ENCODE peak calls at places on chromosomes 5 and 9, in four cellular contexts. D is tibial artery; P is CD8-positive, alpha-beta T cell; H is heart left ventricle. O is an unnamed sample. For H3K9me3, H3K4me1 and H3K27me3, the result is how much of the 10 kb centered on the place peaks cover.

GRCh38 chr5:151772868-151773561 is 1.3 kb downstream of the G3BP1 start:
- DNase-seq in H (no peak), D (no peak), P (no peak), O (no peak)

GRCh38 chr5:32283061-32283460 is 29.7 kb downstream of the MTMR12 start:
- DNase-seq in D (no peak), H (no peak), P (no peak), O (no peak)

GRCh38 chr5:55544341-55544740 is 9.6 kb upstream of the PLPP1 start:
- DNase-seq in P (no peak), H (no peak), D (no peak), O (no peak)

GRCh38 chr5:17020586-17021362 is 84.7 kb upstream of the MYO10 start:
- DNase-seq in P (no peak), H (no peak), D (no peak), O (no peak)

GRCh38 chr5:68088302-68088701 is 127.3 kb upstream of the PIK3R1 start:
- DNase-seq in H (no peak), P (no peak), D (no peak), O (no peak)

GRCh38 chr5:69360442-69360841 is 8.9 kb downstream of the AK6 start:
- DNase-seq in D (no peak), H (no peak), P (no peak), O (no peak)

GRCh38 chr5:76617675-76618074 is 5.5 kb downstream of the F2RL2 start:
- DNase-seq in D (no peak), P (no peak), H (no peak), O (no peak)

GRCh38 chr9:13719981-13720380 is 440.5 kb upstream of the MPDZ start:
- DNase-seq in D (no peak), H (no peak), P (no peak), O (no peak)

GRCh38 chr5:139619861-139620260 is 28.3 kb upstream of the CXXC5 start:
- DNase-seq in H (no peak), P (no peak), D (no peak), O (no peak)

GRCh38 chr9:16879416-16879815 is 8.9 kb upstream of the BNC2 start:
- DNase-seq in P (no peak), H (no peak), D (no peak), O (no peak)

GRCh38 chr5:132410451-132411381 is 41.2 kb downstream of the SLC22A5 start:
- DNase-seq in D (peak), H (peak), P (peak), O (peak)

GRCh38 chr9:77846957-77847574 is 184.5 kb downstream of the GNAQ start:
- DNase-seq in P (no peak), D (no peak), H (peak), O (no peak)

GRCh38 chr9:126474201-126474765 is 139.4 kb upstream of the LMX1B start:
- DNase-seq in D (no peak), P (no peak), H (no peak), O (no peak)

GRCh38 chr9:32518276-32518675 is 7.7 kb downstream of the RIGI start:
- DNase-seq in H (no peak), P (no peak), D (no peak), O (no peak)
- H3K9me3 ChIP-seq in H (under half), P (under half), D (under half), O (under half)

GRCh38 chr5:172110921-172111873 is 76.8 kb downstream of the STK10 start:
- DNase-seq in H (no peak), D (no peak), P (peak), O (peak)

GRCh38 chr5:172107606-172108005 is 80.4 kb downstream of the STK10 start:
- DNase-seq in H (no peak), D (no peak), P (no peak), O (no peak)

GRCh38 chr5:172113036-172113435 is 75.0 kb downstream of the STK10 start:
- DNase-seq in H (no peak), P (peak), D (no peak), O (no peak)

GRCh38 chr5:172109749-172110148 is 78.3 kb downstream of the STK10 start:
- DNase-seq in H (no peak), P (no peak), D (no peak), O (no peak)

GRCh38 chr5:172110260-172110815 is 77.7 kb downstream of the STK10 start:
- DNase-seq in H (no peak), P (no peak), D (no peak), O (no peak)
- H3K4me1 ChIP-seq in H (half or more), P (half or more), D (under half), O (under half)

GRCh38 chr9:1032181-1032580 is 18.0 kb upstream of the DMRT2 start:
- DNase-seq in D (no peak), H (no peak), P (no peak), O (no peak)

DNA sequence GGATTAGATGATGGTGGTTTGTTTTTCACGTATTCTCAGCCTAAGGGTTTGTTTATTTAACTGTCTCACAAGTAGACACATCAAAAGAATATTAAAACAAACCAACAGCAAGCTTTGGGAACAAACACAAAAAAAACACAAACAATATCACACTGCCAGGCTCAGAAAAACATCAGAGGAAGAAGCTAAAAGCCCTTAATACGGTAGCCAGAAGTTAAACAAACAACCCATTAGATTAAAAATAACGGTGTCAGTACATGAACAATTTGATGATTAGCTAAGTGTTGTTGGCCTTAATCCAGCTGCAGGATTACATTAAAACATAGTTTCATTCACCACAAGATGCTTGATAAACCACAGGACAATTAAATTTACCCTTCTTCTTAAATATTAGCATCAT is 15.9 kb upstream of the DMRT2 start:
- DNase-seq in H (no peak), P (no peak), D (no peak), O (no peak)
- H3K27me3 ChIP-seq in H (under half), P (under half), D (under half), O (under half)

GRCh38 chr5:126497506-126497905 is 74.3 kb downstream of the GRAMD2B start:
- DNase-seq in P (no peak), H (no peak), D (no peak), O (no peak)
- H3K9me3 ChIP-seq in P (under half), H (under half), D (under half), O (under half)

DNA sequence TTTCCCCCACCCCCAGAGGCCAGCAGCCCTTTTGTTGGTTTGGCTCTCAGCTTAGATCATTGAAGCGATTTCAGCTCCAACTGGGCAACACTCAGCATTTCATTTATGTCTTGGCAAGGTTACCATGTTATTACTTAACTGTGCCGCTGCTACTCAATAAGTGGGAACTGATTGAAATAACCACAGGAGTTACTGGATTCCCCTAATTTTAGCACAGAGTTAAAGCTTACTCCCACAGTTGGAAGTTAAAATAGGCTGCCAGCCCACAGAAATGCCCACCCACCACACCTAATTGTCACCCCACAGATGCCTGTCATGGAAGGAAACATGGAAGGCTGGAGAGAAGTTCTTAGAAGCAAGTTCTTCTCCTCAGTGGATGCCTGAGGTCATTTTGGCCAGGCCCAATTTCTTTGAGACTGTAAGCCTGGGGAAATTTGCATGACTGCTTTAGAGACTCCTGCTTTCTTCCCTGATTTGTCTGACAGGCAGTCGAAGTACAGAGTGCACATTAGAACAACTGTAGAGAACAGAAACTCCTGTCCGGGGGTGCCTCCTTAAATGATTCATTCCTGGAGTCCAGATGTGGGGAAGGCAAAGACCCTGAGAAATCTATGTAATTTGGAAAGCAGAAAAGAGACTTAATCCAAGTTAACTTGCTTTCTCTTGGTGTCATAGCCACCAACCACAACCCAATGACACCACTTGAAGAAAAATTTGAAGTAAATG is 370.0 kb downstream of the ZSWIM6 start:
- DNase-seq in D (no peak), P (no peak), H (no peak), O (no peak)
- H3K4me1 ChIP-seq in D (under half), P (under half), H (under half), O (under half)

GRCh38 chr5:7397005-7397546 is 1.1 kb downstream of the ADCY2 start:
- DNase-seq in P (no peak), H (no peak), D (no peak), O (no peak)

GRCh38 chr5:7398596-7399260 is 2.8 kb downstream of the ADCY2 start:
- DNase-seq in D (no peak), H (no peak), P (no peak), O (no peak)

GRCh38 chr5:7395432-7396168 is at the start of gene ADCY2:
- DNase-seq in H (no peak), P (no peak), D (no peak), O (no peak)

GRCh38 chr5:7396169-7397004 is 449 bp downstream of the ADCY2 start:
- DNase-seq in P (no peak), D (no peak), H (no peak), O (no peak)

GRCh38 chr5:7397935-7398334 is 2.0 kb downstream of the ADCY2 start:
- DNase-seq in D (no peak), P (no peak), H (no peak), O (no peak)
- H3K27me3 ChIP-seq in D (under half), P (under half), H (under half), O (under half)